ENCODE peak calls at places on chromosomes 12 and 14, in four cellular contexts. K is HT1080, H is OCI-LY7, J is AG04450. O is an unnamed sample.

GRCh38 chr12:132117558-132117875 is 26.6 kb downstream of the DDX51 start:
- DNase-seq in K (peak), J (no peak), H (no peak), O (no peak)

GRCh38 chr12:43848786-43849185 is 12.9 kb downstream of the TMEM117 start:
- DNase-seq in H (no peak), K (no peak), J (no peak), O (no peak)

GRCh38 chr12:64633940-64634337 is 23.6 kb downstream of the RASSF3 start:
- DNase-seq in J (no peak), K (peak), H (no peak), O (peak)

GRCh38 chr14:89767861-89768268 is 186.7 kb downstream of the EFCAB11 start:
- DNase-seq in J (no peak), H (peak), K (peak), O (peak)

GRCh38 chr14:55802986-55803431 is 223.0 kb downstream of the KTN1 start:
- DNase-seq in K (peak), H (no peak), J (no peak), O (peak)

GRCh38 chr14:57268161-57269067 is at the start of the genes AP5M1 and EXOC5:
- DNase-seq in J (peak), H (peak), K (peak), O (peak)

GRCh38 chr12:110245278-110245868 is 35.7 kb upstream of the ATP2A2 start:
- DNase-seq in K (peak), H (peak), J (no peak), O (no peak)

GRCh38 chr12:14280921-14281320 is 84.6 kb upstream of the ATF7IP start:
- DNase-seq in H (peak), K (no peak), J (no peak), O (no peak)

GRCh38 chr12:111270128-111270651 is 98.7 kb downstream of the PHETA1 start:
- DNase-seq in J (no peak), H (no peak), K (no peak), O (no peak)

GRCh38 chr12:68406134-68406576 is 74.0 kb upstream of the MDM1 start:
- DNase-seq in J (peak), K (peak), H (no peak), O (peak)

GRCh38 chr14:52879958-52880357 is 70.9 kb downstream of the FERMT2 start:
- DNase-seq in H (no peak), J (no peak), K (peak), O (peak)

GRCh38 chr12:92288533-92288932 is 142.9 kb upstream of the BTG1 start:
- DNase-seq in H (no peak), K (no peak), J (no peak), O (no peak)

GRCh38 chr12:9940370-9940769 is 8.2 kb upstream of the CLEC2A start:
- DNase-seq in H (peak), J (no peak), K (no peak), O (no peak)

GRCh38 chr14:94129111-94129757 is at the start of gene IFI27L2:
- DNase-seq in J (peak), H (peak), K (peak), O (peak)

GRCh38 chr12:16658699-16659098 is 52.7 kb upstream of the LMO3 start:
- DNase-seq in K (no peak), H (peak), J (no peak), O (no peak)

GRCh38 chr12:93197067-93197593 is 180.6 kb upstream of the NUDT4 start:
- DNase-seq in H (no peak), K (no peak), J (no peak), O (peak)

GRCh38 chr12:131204416-131205311 is 251.0 kb downstream of the ADGRD1 start:
- DNase-seq in K (no peak), J (no peak), H (no peak), O (no peak)

GRCh38 chr14:85466678-85467077 is 63.3 kb upstream of the FLRT2 start:
- DNase-seq in J (no peak), K (peak), H (no peak), O (peak)